ENCODE peak calls at places on chromosomes 6 and 20, in five cellular contexts. L, K, J, Y and U are unnamed samples.

GRCh38 chr20:10276886-10277580 is 58.4 kb downstream of the SNAP25 start:
- DNase-seq in L (no peak), J (peak), K (no peak), Y (no peak), U (no peak)

GRCh38 chr20:46642265-46642942 is 8.9 kb downstream of the SLC13A3 start:
- DNase-seq in J (no peak), L (no peak), K (peak), Y (no peak), U (no peak)

GRCh38 chr6:134503542-134504281 is 185.8 kb upstream of the SGK1 start:
- DNase-seq in L (no peak), K (no peak), Y (no peak), J (no peak), U (no peak)

GRCh38 chr6:14444296-14444993 is 326.9 kb downstream of the CD83 start:
- DNase-seq in L (no peak), Y (no peak), J (peak), K (no peak), U (no peak)

GRCh38 chr6:38279423-38279822 is 360.3 kb downstream of the BTBD9 start:
- DNase-seq in Y (no peak), K (no peak), J (no peak), L (no peak), U (no peak)

GRCh38 chr6:131981624-131981978 is 30.4 kb upstream of the CCN2 start:
- DNase-seq in L (no peak), K (no peak), J (no peak), Y (no peak), U (no peak)

GRCh38 chr6:41371461-41371991 is 36.1 kb downstream of the NCR2 start:
- DNase-seq in L (no peak), K (no peak), J (peak), Y (no peak), U (no peak)

GRCh38 chr6:33789550-33789895 is 593 bp upstream of the LEMD2 start:
- DNase-seq in L (no peak), Y (no peak), J (no peak), K (no peak), U (no peak)

GRCh38 chr20:1830240-1830639 is 65.0 kb upstream of the SIRPA start:
- DNase-seq in L (no peak), Y (peak), K (no peak), J (peak), U (no peak)

GRCh38 chr6:159941286-159942113 is 27.4 kb upstream of the IGF2R start:
- DNase-seq in J (peak), K (peak), Y (no peak), L (peak), U (no peak)

GRCh38 chr20:62926229-62927127 is at the start of gene DIDO1:
- DNase-seq in J (peak), L (peak), Y (peak), K (peak), U (peak)

GRCh38 chr6:127554435-127555006 is 22.5 kb upstream of the C6orf58 start:
- DNase-seq in K (peak), J (peak), Y (no peak), L (no peak), U (no peak)

GRCh38 chr6:14466278-14466677 is 348.7 kb downstream of the CD83 start:
- DNase-seq in Y (no peak), J (no peak), L (no peak), K (no peak), U (no peak)

GRCh38 chr6:15288856-15289255 is 43.0 kb downstream of the JARID2 start:
- DNase-seq in K (no peak), L (no peak), J (no peak), Y (no peak), U (no peak)